ENCODE peak calls at places on chromosomes 3 and 15, in five cellular contexts. R is spleen, W is OCI-LY7, T is HL-60, X is GM03348. E is an unnamed sample.

GRCh38 chr15:83695246-83695645 is 41.3 kb downstream of the ADAMTSL3 start:
- DNase-seq in W (no peak), X (no peak), R (no peak), T (no peak), E (no peak)

GRCh38 chr3:58355174-58355573 is 22.5 kb downstream of the PXK start:
- DNase-seq in W (peak), X (no peak), R (no peak), T (peak), E (no peak)

GRCh38 chr3:170660139-170660538 is 74.3 kb upstream of the SLC7A14 start:
- DNase-seq in R (no peak), T (no peak), W (no peak), X (no peak), E (no peak)

GRCh38 chr15:64731012-64731806 is 44.2 kb downstream of the RBPMS2 start:
- DNase-seq in X (peak), T (peak), R (peak), W (peak), E (peak)

GRCh38 chr3:150798122-150798618 is 35.2 kb upstream of the SIAH2 start:
- DNase-seq in T (no peak), R (no peak), W (no peak), X (no peak), E (no peak)

GRCh38 chr15:93072440-93073394 is 16.3 kb downstream of the RGMA start:
- DNase-seq in R (no peak), X (peak), W (no peak), T (no peak), E (peak)

GRCh38 chr15:72902245-72902928 is 118.8 kb upstream of the ADPGK start:
- DNase-seq in R (no peak), X (peak), W (no peak), T (no peak), E (peak)

GRCh38 chr15:41567261-41567660 is 8.2 kb downstream of the TYRO3 start:
- DNase-seq in T (no peak), W (no peak), R (peak), X (no peak), E (no peak)

GRCh38 chr3:44685128-44685800 is 27.2 kb upstream of the ZNF502 start:
- DNase-seq in X (peak), W (peak), T (no peak), R (peak), E (peak)

GRCh38 chr15:51387699-51388041 is 46.2 kb downstream of the GLDN start:
- DNase-seq in T (no peak), R (no peak), W (no peak), X (no peak), E (no peak)

GRCh38 chr15:66822576-66822975 is 120.5 kb downstream of the SMAD6 start:
- DNase-seq in X (no peak), T (no peak), W (no peak), R (no peak), E (no peak)

E was measured in fibroblast of gingiva.